ENCODE peak calls at places on chromosomes 1 and 21, in five cellular contexts. A is tibial artery, Y is tibial nerve, Z is aorta, I is neural progenitor cell. H is an unnamed sample. For H3K4me1, the result is how much of the 10 kb centered on the place peaks cover.

GRCh38 chr1:195799016-195799415 is 809.2 kb downstream of the KCNT2 start:
- DNase-seq in Y (no peak), Z (no peak), I (no peak), A (no peak), H (peak)

GRCh38 chr1:178031856-178032320 is 62.0 kb upstream of the RASAL2 start:
- DNase-seq in Z (peak), I (peak), Y (peak), A (peak), H (peak)

GRCh38 chr1:54833146-54833545 is 32.0 kb upstream of the TTC22 start:
- DNase-seq in Z (no peak), I (no peak), A (no peak), Y (no peak), H (peak)

GRCh38 chr1:43451701-43452532 is 1.8 kb downstream of the HYI start:
- DNase-seq in A (no peak), Z (no peak), Y (no peak), I (no peak), H (peak)

GRCh38 chr1:178494569-178494971 is 2.2 kb downstream of the CLEC20A start:
- DNase-seq in I (no peak), Y (no peak), Z (no peak), A (no peak), H (peak)

GRCh38 chr1:184270556-184270955 is 116.3 kb upstream of the C1orf21 start:
- DNase-seq in A (no peak), I (peak), Z (no peak), Y (no peak), H (peak)

GRCh38 chr1:36482724-36483388 is at the start of gene CSF3R:
- DNase-seq in Z (no peak), Y (no peak), A (no peak), I (no peak), H (peak)

GRCh38 chr1:228911225-228911624 is 175.9 kb downstream of the RHOU start:
- DNase-seq in Z (no peak), I (peak), Y (no peak), A (no peak), H (peak)

GRCh38 chr21:15682977-15683376 is 46.8 kb upstream of the USP25 start:
- DNase-seq in I (no peak), Z (no peak), A (no peak), Y (no peak), H (no peak)

GRCh38 chr1:221487781-221488520 is 253.9 kb downstream of the DUSP10 start:
- DNase-seq in A (no peak), Y (no peak), I (no peak), Z (no peak), H (no peak)

GRCh38 chr1:93579891-93580290 is 101.7 kb downstream of the BCAR3 start:
- DNase-seq in Y (no peak), Z (peak), I (no peak), A (peak), H (peak)

GRCh38 chr1:172980971-172981370 is 69.8 kb downstream of the TNFSF18 start:
- DNase-seq in A (no peak), Y (no peak), Z (no peak), I (no peak), H (no peak)

GRCh38 chr21:42203936-42204335 is 15.0 kb upstream of the ABCG1 start:
- DNase-seq in A (no peak), Z (no peak), I (no peak), Y (no peak), H (no peak)

GRCh38 chr1:239555350-239555749 is 169.0 kb downstream of the CHRM3 start:
- DNase-seq in A (no peak), I (peak), Z (no peak), Y (no peak), H (peak)

GRCh38 chr21:25636727-25637126 is 2.3 kb upstream of the JAM2 start:
- DNase-seq in Z (no peak), Y (no peak), I (no peak), A (no peak), H (no peak)

GRCh38 chr1:41435570-41436178 is 48.8 kb downstream of the EDN2 start:
- DNase-seq in Y (no peak), A (no peak), Z (no peak), I (peak), H (peak)

GRCh38 chr1:93461236-93461635 is 13.3 kb downstream of the FNBP1L start:
- DNase-seq in Z (no peak), I (no peak), Y (no peak), A (no peak), H (no peak)

GRCh38 chr1:229572286-229572685 is 13.8 kb upstream of the ABCB10 start:
- DNase-seq in Y (no peak), A (no peak), Z (no peak), I (no peak), H (no peak)

GRCh38 chr1:233879841-233880240 is 24.6 kb upstream of the SLC35F3 start:
- DNase-seq in A (no peak), I (no peak), Z (no peak), Y (no peak), H (no peak)

GRCh38 chr1:62716397-62716796 is 28.2 kb upstream of the DOCK7 start:
- DNase-seq in Y (no peak), Z (no peak), A (no peak), I (no peak), H (no peak)

GRCh38 chr1:117093091-117093534 is 28.4 kb downstream of the TRIM45 start:
- DNase-seq in Y (no peak), Z (peak), I (peak), A (peak), H (peak)

GRCh38 chr1:92843429-92844352 is 11.9 kb downstream of the RPL5 start:
- DNase-seq in Y (no peak), A (no peak), Z (no peak), I (no peak), H (no peak)

GRCh38 chr1:116508984-116509980 is 61.5 kb downstream of the CD58 start:
- DNase-seq in I (no peak), Y (no peak), Z (peak), A (no peak), H (no peak)

GRCh38 chr1:93829061-93829460 is 49.9 kb downstream of the DNTTIP2 start:
- DNase-seq in Z (no peak), I (no peak), A (no peak), Y (no peak), H (no peak)

GRCh38 chr1:1665815-1666251 is 7.0 kb upstream of the CDK11B start:
- DNase-seq in A (no peak), Y (no peak), I (peak), Z (peak), H (peak)

GRCh38 chr1:114692947-114693346 is 2.4 kb downstream of the AMPD1 start:
- DNase-seq in Y (no peak), Z (no peak), A (no peak), I (no peak), H (no peak)

GRCh38 chr1:114696810-114697209 is 1.5 kb upstream of the AMPD1 start:
- DNase-seq in Z (no peak), A (no peak), I (no peak), Y (no peak), H (no peak)

GRCh38 chr1:114695430-114696093 is at the start of gene AMPD1:
- DNase-seq in I (no peak), Z (no peak), Y (no peak), A (no peak), H (no peak)

GRCh38 chr1:114691061-114691460 is 4.3 kb downstream of the AMPD1 start:
- DNase-seq in Z (no peak), I (no peak), Y (no peak), A (no peak), H (no peak)

GRCh38 chr1:114694540-114695310 is 621 bp downstream of the AMPD1 start:
- DNase-seq in Y (no peak), I (no peak), Z (no peak), A (no peak), H (no peak)
- H3K4me1 ChIP-seq in Y (under half), I (under half), Z (under half), A (under half), H (under half)

DNA sequence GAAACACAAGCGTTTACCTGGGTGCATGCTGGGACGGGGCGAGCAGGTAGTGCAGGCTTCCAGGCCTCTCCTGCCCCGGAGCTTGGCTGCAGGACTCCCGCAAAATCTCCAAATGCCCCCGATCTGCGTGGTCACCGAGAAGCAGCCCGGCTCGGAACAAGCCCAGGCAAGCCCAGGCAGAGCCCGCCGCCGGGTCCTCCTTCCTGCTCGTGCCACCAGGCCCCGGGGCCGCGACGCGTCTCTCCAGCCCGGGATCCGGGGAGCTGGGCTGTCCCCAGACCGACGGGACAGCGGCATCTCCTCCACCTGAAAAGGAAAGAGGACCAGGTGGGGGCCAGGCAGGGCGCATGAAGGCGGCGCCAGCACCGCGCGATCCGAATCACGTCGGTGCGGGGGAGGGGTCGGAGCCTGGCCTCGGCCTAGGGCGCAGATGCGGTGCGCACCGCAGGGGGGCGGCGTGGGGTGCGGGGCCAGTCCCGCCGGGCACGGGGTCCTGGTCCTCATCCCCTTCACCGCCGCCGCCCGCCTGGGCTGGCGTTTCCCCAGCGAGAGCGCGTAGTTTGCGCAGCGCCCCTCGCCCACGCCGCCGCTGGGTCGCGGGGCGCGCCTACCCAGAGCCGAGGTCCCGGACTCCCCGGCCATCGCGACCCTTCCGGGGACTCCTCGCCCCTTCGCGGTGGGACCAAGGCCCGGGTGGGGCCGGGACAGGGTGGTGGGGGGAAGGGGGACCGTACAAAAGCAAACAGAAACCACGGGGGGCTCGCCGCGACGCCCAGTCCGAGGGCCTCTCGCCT is 52.4 kb upstream of the H6PD start:
- DNase-seq in Z (peak), Y (no peak), A (no peak), I (peak), H (peak)
- H3K4me3 ChIP-seq in Z (peak), Y (peak), A (peak), I (peak), H (peak)

DNA sequence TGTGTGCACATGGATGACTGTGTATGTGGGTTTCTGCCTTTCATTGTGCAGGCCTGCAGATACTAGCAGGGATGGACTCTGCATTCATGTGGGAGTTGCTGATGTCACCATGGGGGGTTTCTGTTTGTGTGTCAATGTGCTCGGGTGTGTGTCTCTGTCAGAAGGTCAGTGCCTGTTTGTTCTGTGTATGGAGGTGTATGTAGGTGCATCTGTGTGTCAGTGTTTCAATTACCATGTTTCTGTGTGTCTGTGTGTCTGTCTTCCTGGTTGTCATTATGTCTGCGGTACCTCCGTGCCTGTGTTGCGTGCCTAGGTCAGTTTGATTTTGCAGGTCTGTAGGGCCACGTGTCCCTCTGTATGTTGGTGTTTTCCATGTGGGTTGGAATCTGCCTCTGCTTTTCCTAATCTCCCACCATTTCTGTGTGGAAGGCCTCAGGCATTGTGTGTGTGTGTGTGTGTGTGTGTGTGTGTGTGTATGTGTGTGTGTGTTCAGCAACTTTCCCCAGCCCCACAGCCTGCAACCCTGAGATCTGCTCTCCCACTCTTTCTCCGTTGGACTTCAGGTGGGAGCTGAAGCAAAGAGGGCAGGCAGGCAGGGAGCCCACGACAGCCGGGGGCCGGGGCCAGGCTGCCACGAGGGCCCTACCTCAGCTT is 36.7 kb upstream of the WASF2 start:
- DNase-seq in I (no peak), Y (no peak), Z (no peak), A (no peak), H (no peak)
- H3K4me1 ChIP-seq in I (half or more), Y (under half), Z (under half), A (half or more), H (under half)

GRCh38 chr21:35561076-35561475 is 499.2 kb downstream of the SETD4 start:
- DNase-seq in Z (no peak), I (no peak), A (no peak), Y (no peak), H (no peak)

GRCh38 chr21:35556536-35556935 is 503.8 kb downstream of the SETD4 start:
- DNase-seq in I (no peak), Z (no peak), Y (no peak), A (no peak), H (no peak)

GRCh38 chr21:35559128-35559831 is 501.0 kb downstream of the SETD4 start:
- DNase-seq in I (no peak), Y (no peak), Z (peak), A (no peak), H (no peak)

GRCh38 chr21:35562876-35563275 is 497.4 kb downstream of the SETD4 start:
- DNase-seq in Y (no peak), I (no peak), A (no peak), Z (no peak), H (no peak)

GRCh38 chr21:35559881-35560280 is 500.4 kb downstream of the SETD4 start:
- DNase-seq in A (no peak), Y (no peak), I (no peak), Z (no peak), H (no peak)
- H3K4me3 ChIP-seq in A (no peak), Y (no peak), I (no peak), Z (no peak), H (no peak)

H was measured in endodermal cell.